ENCODE peak calls at places on chromosome 13, in six cellular contexts. One of them, this sample, is unnamed.
A peak's percentile ranks its signal among the peaks of the same experiment; 100 is the strongest.

GRCh38 chr13:20924758-20925394 is 22.3 kb upstream of the XPO4 start:
- DNase-seq in lower leg skin: peak; percentile 90
- DNase-seq in body of pancreas: peak; percentile 70
- DNase-seq in gastrocnemius medialis: peak; percentile 57
- DNase-seq in pancreas: peak; percentile 39
- DNase-seq in fibroblast of lung: peak; percentile 89
- DNase-seq in this sample: peak; percentile 67

GRCh38 chr13:27122036-27122435 is 49.6 kb downstream of the USP12 start:
- DNase-seq in lower leg skin: no peak
- DNase-seq in body of pancreas: no peak
- DNase-seq in gastrocnemius medialis: no peak
- DNase-seq in pancreas: no peak
- DNase-seq in fibroblast of lung: no peak
- DNase-seq in this sample: no peak

GRCh38 chr13:109628251-109628699 is 158.1 kb downstream of the IRS2 start:
- DNase-seq in lower leg skin: no peak
- DNase-seq in body of pancreas: no peak
- DNase-seq in gastrocnemius medialis: no peak
- DNase-seq in pancreas: no peak
- DNase-seq in fibroblast of lung: peak; percentile 37
- DNase-seq in this sample: peak; percentile 89

GRCh38 chr13:112168771-112169170 is 101.8 kb downstream of the SOX1 start:
- DNase-seq in lower leg skin: no peak
- DNase-seq in body of pancreas: no peak
- DNase-seq in gastrocnemius medialis: no peak
- DNase-seq in pancreas: no peak
- DNase-seq in fibroblast of lung: no peak
- DNase-seq in this sample: no peak

GRCh38 chr13:70386919-70387318 is 278.7 kb upstream of the KLHL1 start:
- DNase-seq in lower leg skin: no peak
- DNase-seq in body of pancreas: no peak
- DNase-seq in gastrocnemius medialis: no peak
- DNase-seq in pancreas: no peak
- DNase-seq in fibroblast of lung: no peak
- DNase-seq in this sample: no peak

GRCh38 chr13:30572859-30573275 is 44.9 kb upstream of the USPL1 start:
- DNase-seq in lower leg skin: no peak
- DNase-seq in body of pancreas: no peak
- DNase-seq in gastrocnemius medialis: no peak
- DNase-seq in pancreas: no peak
- DNase-seq in fibroblast of lung: peak; percentile 75
- DNase-seq in this sample: peak; percentile 24

GRCh38 chr13:112918746-112919145 is 50.3 kb upstream of the MCF2L start:
- DNase-seq in lower leg skin: no peak
- DNase-seq in body of pancreas: no peak
- DNase-seq in gastrocnemius medialis: no peak
- DNase-seq in pancreas: no peak
- DNase-seq in fibroblast of lung: no peak
- DNase-seq in this sample: no peak

GRCh38 chr13:27001705-27002104 is 169.9 kb downstream of the USP12 start:
- DNase-seq in lower leg skin: peak; percentile 37
- DNase-seq in body of pancreas: no peak
- DNase-seq in gastrocnemius medialis: no peak
- DNase-seq in pancreas: no peak
- DNase-seq in fibroblast of lung: no peak
- DNase-seq in this sample: no peak

GRCh38 chr13:73387318-73387717 is 328.5 kb downstream of the KLF5 start:
- DNase-seq in lower leg skin: no peak
- DNase-seq in body of pancreas: no peak
- DNase-seq in gastrocnemius medialis: no peak
- DNase-seq in pancreas: no peak
- DNase-seq in fibroblast of lung: no peak
- DNase-seq in this sample: no peak

GRCh38 chr13:95480131-95480545 is 72.4 kb upstream of the CLDN10 start:
- DNase-seq in lower leg skin: no peak
- DNase-seq in body of pancreas: no peak
- DNase-seq in gastrocnemius medialis: peak; percentile 33
- DNase-seq in pancreas: no peak
- DNase-seq in fibroblast of lung: no peak
- DNase-seq in this sample: no peak

GRCh38 chr13:50370303-50370950 is 355.2 kb downstream of the KCNRG start:
- DNase-seq in lower leg skin: no peak
- DNase-seq in body of pancreas: no peak
- DNase-seq in gastrocnemius medialis: no peak
- DNase-seq in pancreas: no peak
- DNase-seq in fibroblast of lung: no peak
- DNase-seq in this sample: no peak

GRCh38 chr13:26979334-26979733 is 192.3 kb downstream of the USP12 start:
- DNase-seq in lower leg skin: no peak
- DNase-seq in body of pancreas: no peak
- DNase-seq in gastrocnemius medialis: no peak
- DNase-seq in pancreas: no peak
- DNase-seq in fibroblast of lung: no peak
- DNase-seq in this sample: no peak

GRCh38 chr13:41177616-41178015 is 16.8 kb downstream of the KBTBD7 start:
- DNase-seq in lower leg skin: no peak
- DNase-seq in body of pancreas: no peak
- DNase-seq in gastrocnemius medialis: no peak
- DNase-seq in pancreas: no peak
- DNase-seq in fibroblast of lung: no peak
- DNase-seq in this sample: no peak

GRCh38 chr13:18996221-18996620 is 185.4 kb downstream of the TUBA3C start:
- DNase-seq in lower leg skin: no peak
- DNase-seq in body of pancreas: no peak
- DNase-seq in gastrocnemius medialis: no peak
- DNase-seq in pancreas: no peak
- DNase-seq in fibroblast of lung: no peak
- DNase-seq in this sample: no peak

GRCh38 chr13:83162493-83162892 is 719.8 kb downstream of the SLITRK1 start:
- DNase-seq in lower leg skin: no peak
- DNase-seq in body of pancreas: no peak
- DNase-seq in gastrocnemius medialis: no peak
- DNase-seq in pancreas: no peak
- DNase-seq in fibroblast of lung: peak; percentile 17
- DNase-seq in this sample: no peak

GRCh38 chr13:33383724-33384577 is 98.4 kb upstream of the STARD13 start:
- DNase-seq in lower leg skin: no peak
- DNase-seq in body of pancreas: peak; percentile 76
- DNase-seq in gastrocnemius medialis: no peak
- DNase-seq in pancreas: peak; percentile 86
- DNase-seq in fibroblast of lung: peak; percentile 14
- DNase-seq in this sample: no peak

GRCh38 chr13:79941752-79942151 is 399.2 kb downstream of the SPRY2 start:
- DNase-seq in lower leg skin: no peak
- DNase-seq in body of pancreas: no peak
- DNase-seq in gastrocnemius medialis: no peak
- DNase-seq in pancreas: no peak
- DNase-seq in fibroblast of lung: no peak
- DNase-seq in this sample: no peak

GRCh38 chr13:44815507-44816074 is 173.7 kb downstream of the NUFIP1 start:
- DNase-seq in lower leg skin: no peak
- DNase-seq in body of pancreas: peak; percentile 69
- DNase-seq in gastrocnemius medialis: no peak
- DNase-seq in pancreas: peak; percentile 10
- DNase-seq in fibroblast of lung: peak; percentile 92
- DNase-seq in this sample: peak; percentile 93

GRCh38 chr13:108146642-108147041 is 68.7 kb downstream of the LIG4 start:
- DNase-seq in lower leg skin: no peak
- DNase-seq in body of pancreas: no peak
- DNase-seq in gastrocnemius medialis: no peak
- DNase-seq in pancreas: no peak
- DNase-seq in fibroblast of lung: no peak
- DNase-seq in this sample: no peak

GRCh38 chr13:45490068-45490467 is 25.3 kb downstream of the COG3 start:
- DNase-seq in lower leg skin: no peak
- DNase-seq in body of pancreas: no peak
- DNase-seq in gastrocnemius medialis: no peak
- DNase-seq in pancreas: no peak
- DNase-seq in fibroblast of lung: no peak
- DNase-seq in this sample: no peak

GRCh38 chr13:21076265-21076653 is 14.9 kb upstream of the LATS2 start:
- DNase-seq in lower leg skin: no peak
- DNase-seq in body of pancreas: no peak
- DNase-seq in gastrocnemius medialis: no peak
- DNase-seq in pancreas: no peak
- DNase-seq in fibroblast of lung: peak; percentile 15
- DNase-seq in this sample: no peak

GRCh38 chr13:40430234-40430633 is 236.2 kb downstream of the FOXO1 start:
- DNase-seq in lower leg skin: no peak
- DNase-seq in body of pancreas: peak; percentile 67
- DNase-seq in gastrocnemius medialis: no peak
- DNase-seq in pancreas: peak; percentile 70
- DNase-seq in fibroblast of lung: no peak
- DNase-seq in this sample: no peak

GRCh38 chr13:66660013-66660804 is 569.9 kb downstream of the PCDH9 start:
- DNase-seq in lower leg skin: no peak
- DNase-seq in body of pancreas: no peak
- DNase-seq in gastrocnemius medialis: no peak
- DNase-seq in pancreas: no peak
- DNase-seq in fibroblast of lung: peak; percentile 40
- DNase-seq in this sample: peak; percentile 67

GRCh38 chr13:48492123-48493075 is 40.5 kb downstream of the RCBTB2 start:
- DNase-seq in lower leg skin: peak; percentile 95
- DNase-seq in body of pancreas: peak; percentile 43
- DNase-seq in gastrocnemius medialis: peak; percentile 67
- DNase-seq in pancreas: peak; percentile 18
- DNase-seq in fibroblast of lung: peak; percentile 52
- DNase-seq in this sample: peak; percentile 74

GRCh38 chr13:47621931-47622330 is 379.1 kb downstream of the SUCLA2 start:
- DNase-seq in lower leg skin: no peak
- DNase-seq in body of pancreas: no peak
- DNase-seq in gastrocnemius medialis: no peak
- DNase-seq in pancreas: no peak
- DNase-seq in fibroblast of lung: peak; percentile 18
- DNase-seq in this sample: peak; percentile 14

DNA sequence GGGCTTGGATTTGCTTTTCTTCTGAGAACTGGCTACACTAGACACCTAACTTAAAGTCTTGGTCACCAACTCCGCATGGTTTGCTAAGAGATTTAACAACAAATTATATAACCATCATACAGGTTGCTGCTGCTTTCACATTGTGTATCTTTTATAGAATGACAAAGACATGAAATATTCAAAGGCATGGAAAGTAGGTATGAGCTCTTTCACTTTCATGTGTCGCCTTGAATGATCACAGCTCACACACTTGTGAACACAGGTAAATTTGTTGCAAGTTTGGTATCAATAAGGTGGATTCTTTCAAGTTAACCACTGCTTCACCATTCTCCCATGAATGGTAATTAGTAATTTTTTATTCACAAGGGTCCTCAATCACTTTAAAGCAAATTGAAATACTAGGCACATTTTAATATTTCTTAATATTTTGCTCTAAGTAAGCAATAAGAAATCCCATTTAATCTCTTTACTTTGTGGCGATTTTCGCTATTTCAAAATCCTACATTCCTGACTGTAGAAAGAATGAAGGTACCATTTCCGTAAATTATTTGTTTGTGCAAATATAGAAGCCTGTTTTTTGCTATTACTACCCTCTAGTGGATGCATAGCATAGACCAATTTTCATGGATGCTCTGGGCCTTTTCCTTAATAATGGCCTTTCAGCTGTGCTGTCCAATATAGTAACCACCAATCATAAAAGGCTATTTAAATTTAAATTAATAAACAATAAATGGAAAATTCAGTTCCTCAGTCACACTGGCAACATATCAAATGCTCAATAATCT is 45.5 kb upstream of the FREM2 start:
- DNase-seq in lower leg skin: no peak
- DNase-seq in body of pancreas: no peak
- DNase-seq in gastrocnemius medialis: no peak
- DNase-seq in pancreas: no peak
- DNase-seq in fibroblast of lung: no peak
- DNase-seq in this sample: no peak
- TF ChIP-seq CTCF in lower leg skin: no peak
- TF ChIP-seq CTCF in body of pancreas: peak; percentile 36
- TF ChIP-seq CTCF in gastrocnemius medialis: no peak
- TF ChIP-seq CTCF in pancreas: peak; percentile 15
- TF ChIP-seq CTCF in fibroblast of lung: peak; percentile 21
- TF ChIP-seq CTCF in this sample: peak; percentile 27

DNA sequence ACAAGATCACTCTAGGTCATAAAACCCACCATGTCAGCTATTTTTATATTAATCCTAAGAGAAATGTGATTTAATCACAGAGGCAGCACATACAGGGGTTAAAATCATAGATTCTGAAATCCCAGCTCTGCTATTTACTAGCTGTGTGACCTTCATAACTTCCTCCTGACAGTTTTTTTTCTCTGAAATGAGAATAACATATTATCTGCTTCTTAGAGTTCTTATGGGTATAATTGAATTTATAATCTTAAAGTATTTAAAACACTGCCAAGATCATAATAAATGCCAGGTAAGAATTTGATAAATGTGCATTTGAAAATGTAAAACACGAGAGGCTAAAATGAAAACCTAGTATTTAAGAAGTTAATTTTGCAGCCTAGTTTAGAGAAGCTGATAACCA is 722.9 kb downstream of the SLITRK6 start:
- DNase-seq in lower leg skin: no peak
- DNase-seq in body of pancreas: no peak
- DNase-seq in gastrocnemius medialis: no peak
- DNase-seq in pancreas: no peak
- DNase-seq in fibroblast of lung: no peak
- DNase-seq in this sample: no peak
- H3K4me3 ChIP-seq in lower leg skin: no peak overlapping the region
- H3K4me3 ChIP-seq in body of pancreas: no peak overlapping the region
- H3K4me3 ChIP-seq in gastrocnemius medialis: no peak overlapping the region
- H3K4me3 ChIP-seq in pancreas: no peak overlapping the region
- H3K4me3 ChIP-seq in fibroblast of lung: no peak overlapping the region
- H3K4me3 ChIP-seq in this sample: no peak overlapping the region

GRCh38 chr13:106533940-106534843 is 1.3 kb downstream of the EFNB2 start:
- DNase-seq in lower leg skin: peak; percentile 89
- DNase-seq in body of pancreas: peak; percentile 42
- DNase-seq in gastrocnemius medialis: peak; percentile 32
- DNase-seq in pancreas: no peak
- DNase-seq in fibroblast of lung: peak; percentile 83
- DNase-seq in this sample: peak; percentile 69
- TF ChIP-seq CTCF in lower leg skin: no peak
- TF ChIP-seq CTCF in body of pancreas: no peak
- TF ChIP-seq CTCF in gastrocnemius medialis: no peak
- TF ChIP-seq CTCF in pancreas: no peak
- TF ChIP-seq CTCF in fibroblast of lung: no peak
- TF ChIP-seq CTCF in this sample: no peak

GRCh38 chr13:77374786-77375185 is 47.9 kb upstream of the MYCBP2 start:
- DNase-seq in lower leg skin: no peak
- DNase-seq in body of pancreas: no peak
- DNase-seq in gastrocnemius medialis: no peak
- DNase-seq in pancreas: no peak
- DNase-seq in fibroblast of lung: no peak
- DNase-seq in this sample: no peak
- H3K4me3 ChIP-seq in lower leg skin: no peak overlapping the region
- H3K4me3 ChIP-seq in body of pancreas: no peak overlapping the region
- H3K4me3 ChIP-seq in gastrocnemius medialis: no peak overlapping the region
- H3K4me3 ChIP-seq in pancreas: no peak overlapping the region
- H3K4me3 ChIP-seq in fibroblast of lung: no peak overlapping the region
- H3K4me3 ChIP-seq in this sample: no peak overlapping the region

GRCh38 chr13:52743988-52744387 is 4.4 kb upstream of the CNMD start:
- DNase-seq in lower leg skin: no peak
- DNase-seq in body of pancreas: no peak
- DNase-seq in gastrocnemius medialis: no peak
- DNase-seq in pancreas: no peak
- DNase-seq in fibroblast of lung: no peak
- DNase-seq in this sample: no peak
- TF ChIP-seq CTCF in lower leg skin: no peak
- TF ChIP-seq CTCF in body of pancreas: no peak
- TF ChIP-seq CTCF in gastrocnemius medialis: no peak
- TF ChIP-seq CTCF in pancreas: no peak
- TF ChIP-seq CTCF in fibroblast of lung: no peak
- TF ChIP-seq CTCF in this sample: no peak

This sample was measured in foreskin fibroblast.